ENCODE peak calls at places on chromosomes 16 and 17, in six cellular contexts. C, N, W, F, K and Y are unnamed samples.

GRCh38 chr17:46964315-46965265 is 14.5 kb downstream of the RPRML start:
- DNase-seq in F (no peak), C (no peak), K (peak; percentile 49), W (no peak), N (no peak), Y (no peak)

GRCh38 chr16:89722392-89723278 is 1.3 kb downstream of the ZNF276 start:
- DNase-seq in N (no peak), W (no peak), K (peak; percentile 77), F (no peak), C (no peak), Y (peak; percentile 56)

GRCh38 chr16:2032285-2033056 is 5.8 kb downstream of the NHERF2 start:
- DNase-seq in N (no peak), K (peak; percentile 55), C (no peak), W (no peak), F (no peak), Y (no peak)

GRCh38 chr17:67717192-67717623 is 528 bp upstream of the NOL11 start:
- DNase-seq in K (no peak), F (no peak), C (no peak), W (no peak), N (no peak), Y (no peak)

GRCh38 chr16:86663691-86664517 is 85.6 kb downstream of the FOXL1 start:
- DNase-seq in K (no peak), W (no peak), F (no peak), C (no peak), N (no peak), Y (no peak)

GRCh38 chr16:84020353-84020752 is 22.2 kb downstream of the SLC38A8 start:
- DNase-seq in N (no peak), K (no peak), W (no peak), F (no peak), C (no peak), Y (no peak)

GRCh38 chr17:19716108-19717030 is at the start of gene SLC47A2:
- DNase-seq in F (peak; percentile 64), K (no peak), N (no peak), C (no peak), W (no peak), Y (no peak)

GRCh38 chr17:28729950-28730330 is 1.4 kb downstream of the NEK8 start:
- DNase-seq in W (no peak), K (no peak), C (no peak), N (no peak), F (no peak), Y (no peak)

GRCh38 chr17:19021622-19022083 is 17.1 kb upstream of the FAM83G start:
- DNase-seq in C (no peak), N (no peak), F (no peak), K (peak; percentile 79), W (no peak), Y (no peak)

DNA sequence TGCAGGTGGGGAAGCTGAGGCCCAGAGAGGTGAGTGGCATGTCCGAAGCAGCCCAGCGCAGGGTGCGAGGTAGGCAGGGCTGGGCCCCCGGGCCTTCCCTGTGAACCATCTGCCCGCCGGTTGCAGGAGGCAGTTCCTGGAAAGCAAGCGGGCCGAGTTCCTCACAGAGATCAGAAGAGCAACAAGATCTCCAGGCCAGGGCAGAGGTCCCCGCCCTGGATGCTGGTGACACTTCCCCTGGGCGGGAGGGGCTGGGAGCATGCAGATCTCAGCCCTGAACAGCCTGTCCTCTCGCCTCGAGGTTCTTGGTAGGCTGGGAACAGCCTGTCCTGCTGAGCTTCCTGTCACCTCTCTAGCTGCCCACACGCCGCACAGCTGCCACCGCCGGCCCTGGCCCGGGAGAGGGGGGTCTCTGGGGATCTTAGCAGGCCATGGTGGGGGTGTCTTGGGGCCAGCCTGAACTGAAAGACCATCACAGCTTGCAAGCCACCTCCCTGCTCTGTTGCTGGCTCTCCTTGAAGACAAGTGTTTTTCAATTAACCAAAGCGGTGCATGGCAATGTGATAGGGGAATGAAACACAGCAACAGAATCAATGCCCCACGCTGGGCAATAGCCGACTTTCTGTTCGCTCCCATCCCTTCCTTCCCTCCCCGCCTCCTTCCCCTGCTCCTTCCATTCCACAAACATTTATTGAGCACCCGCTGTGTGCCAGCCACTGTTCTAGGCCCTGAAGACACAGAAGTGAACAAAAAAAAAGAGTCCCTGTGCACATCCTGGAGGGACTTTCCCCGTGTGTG is 31.7 kb downstream of the SOCS1 start:
- DNase-seq in K (peak; percentile 94), C (no peak), F (no peak), N (peak; percentile 57), W (peak; percentile 75), Y (peak; percentile 68)
- TF ChIP-seq POLR2AphosphoS5 in K (no peak), C (no peak), F (no peak), N (no peak), W (no peak), Y (no peak)

DNA sequence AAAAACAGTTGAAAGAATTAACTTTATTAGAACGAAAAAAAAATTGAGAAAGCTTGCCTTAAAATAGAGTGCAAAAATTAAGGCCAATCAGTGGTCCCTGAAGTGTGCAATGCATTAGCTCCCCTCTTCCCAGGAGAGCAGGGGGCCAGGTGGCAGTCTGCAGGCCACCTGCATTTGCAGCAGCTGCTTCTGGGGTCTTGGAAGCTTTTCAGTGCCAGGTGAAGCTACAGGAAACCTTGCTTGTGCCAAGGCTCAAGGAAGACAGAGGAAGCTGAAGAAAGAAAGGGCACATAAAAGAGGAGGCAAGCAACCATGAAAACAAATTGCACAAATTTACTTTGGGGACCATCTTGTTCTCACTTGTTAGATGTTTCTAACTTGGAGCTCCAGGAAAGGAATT is 50.5 kb upstream of the MTMR4 start:
- DNase-seq in W (no peak), N (no peak), C (no peak), K (no peak), F (no peak), Y (no peak)
- TF ChIP-seq TAF1 in W (no peak), N (no peak), C (no peak), K (no peak), F (no peak), Y (no peak)

DNA sequence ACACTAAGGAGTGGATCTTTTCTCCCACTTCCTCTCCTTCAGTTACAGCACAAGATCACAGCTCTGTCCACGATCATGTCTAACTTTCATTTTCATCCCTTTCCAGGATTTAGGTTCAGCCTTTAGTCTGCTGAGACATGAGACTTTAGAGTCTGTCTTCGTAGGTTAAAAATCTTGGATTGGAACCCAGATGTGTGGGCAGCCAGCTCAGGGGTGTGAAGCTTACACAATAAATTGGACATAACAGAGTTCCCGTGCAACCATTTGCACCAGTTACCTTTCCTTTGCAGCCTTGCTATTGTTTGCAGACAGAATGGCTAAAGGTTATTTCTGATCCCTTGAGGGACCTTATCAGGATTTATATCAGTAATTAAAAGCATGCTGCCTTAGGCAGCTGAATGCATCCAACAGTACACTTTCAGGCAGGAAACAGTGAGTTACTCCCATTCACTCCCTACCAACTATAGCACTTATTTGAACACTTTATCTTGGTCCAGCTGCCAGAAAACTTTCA is 87.4 kb downstream of the TMEM100 start:
- DNase-seq in K (no peak), N (no peak), F (peak; percentile 44), C (no peak), W (no peak), Y (no peak)
- TF ChIP-seq POLR2AphosphoS5 in K (no peak), N (no peak), F (no peak), C (no peak), W (no peak), Y (no peak)

GRCh38 chr17:71431146-71431545 is 689.7 kb upstream of the SOX9 start:
- DNase-seq in W (no peak), K (no peak), N (no peak), F (no peak), C (no peak), Y (no peak)

GRCh38 chr17:71430281-71430680 is 690.5 kb upstream of the SOX9 start:
- DNase-seq in N (no peak), K (no peak), C (no peak), F (no peak), W (no peak), Y (no peak)

GRCh38 chr17:71423871-71424546 is 696.8 kb upstream of the SOX9 start:
- DNase-seq in C (no peak), F (no peak), W (no peak), N (no peak), K (no peak), Y (no peak)

GRCh38 chr17:71428897-71429296 is 691.9 kb upstream of the SOX9 start:
- DNase-seq in C (no peak), W (no peak), K (no peak), N (no peak), F (no peak), Y (no peak)

DNA sequence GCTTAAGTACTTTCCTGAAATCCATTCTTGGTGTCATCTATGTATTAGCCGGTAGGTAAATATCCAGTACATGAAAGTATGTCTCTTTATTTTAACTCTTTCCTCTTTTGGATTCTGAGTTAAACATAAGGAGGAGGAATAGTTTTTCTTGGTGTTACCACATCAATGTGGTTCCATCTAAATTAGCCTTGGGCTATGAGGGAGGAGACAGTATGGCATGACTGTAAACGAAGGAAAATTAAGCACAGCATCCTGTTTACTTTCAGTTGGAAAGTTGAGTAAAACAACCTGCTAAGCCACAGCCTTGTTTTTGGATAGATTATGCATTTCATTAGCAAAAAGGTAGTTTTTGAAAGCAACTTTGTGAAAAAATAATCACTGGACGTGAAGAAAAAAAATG is 693.0 kb upstream of the SOX9 start:
- DNase-seq in W (no peak), F (no peak), N (no peak), K (no peak), C (no peak), Y (no peak)
- TF ChIP-seq TAF1 in W (no peak), F (no peak), N (no peak), K (no peak), C (no peak), Y (no peak)

DNA sequence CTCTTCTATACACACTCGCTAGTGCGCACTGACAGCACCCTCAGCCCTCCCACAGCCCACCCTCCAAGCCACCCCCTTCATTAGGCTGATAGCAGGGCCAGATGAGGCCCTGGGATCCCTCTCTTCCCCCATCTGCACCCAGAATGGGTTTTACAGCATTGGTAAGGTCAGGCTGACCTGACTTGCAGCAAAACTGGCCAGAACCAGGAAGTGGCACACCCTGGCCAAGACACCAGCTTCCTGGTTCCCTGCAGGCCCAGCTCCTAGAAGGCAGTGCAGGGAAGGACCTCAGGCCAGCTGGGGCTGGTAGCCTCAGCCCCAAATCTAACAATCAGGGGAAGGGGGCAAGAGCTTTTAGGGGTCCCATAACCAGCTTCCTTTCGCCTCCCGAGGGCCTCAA is 50.0 kb upstream of the MRPS23 start:
- DNase-seq in F (no peak), C (no peak), N (no peak), K (no peak), W (no peak), Y (no peak)
- TF ChIP-seq POLR2AphosphoS5 in F (no peak), C (no peak), N (no peak), K (no peak), W (no peak), Y (no peak)